ENCODE peak calls at places on chromosomes 16 and 17, in six cellular contexts. G is heart left ventricle, Y is A673, H is Peyer's patch, F is iPS DF 6.9, M is osteoblast. B is an unnamed sample. For H3K4me1 and H3K36me3, the result is how much of the 10 kb centered on the place peaks cover.

GRCh38 chr17:46264456-46265198 is 30.3 kb upstream of the LRRC37A start:
- DNase-seq in G (no peak), Y (no peak), H (no peak), F (no peak), M (peak), B (no peak)

GRCh38 chr17:75876938-75877751 is 1.2 kb downstream of the TRIM47 start:
- DNase-seq in G (peak), Y (no peak), H (peak), F (no peak), M (peak), B (peak)

GRCh38 chr17:48192321-48192731 is 84.8 kb downstream of the SNX11 start:
- DNase-seq in G (no peak), Y (peak), H (no peak), F (no peak), M (no peak), B (no peak)

GRCh38 chr17:79907855-79908254 is 68.6 kb upstream of the CBX4 start:
- DNase-seq in G (no peak), Y (peak), H (no peak), F (no peak), M (no peak), B (no peak)

GRCh38 chr16:48542020-48542473 is 67.9 kb downstream of the N4BP1 start:
- DNase-seq in G (peak), Y (peak), H (no peak), F (no peak), M (peak), B (peak)

GRCh38 chr17:8488931-8489330 is 53.2 kb downstream of the NDEL1 start:
- DNase-seq in G (peak), Y (peak), H (no peak), F (no peak), M (peak), B (no peak)

GRCh38 chr16:14377326-14377725 is 252.7 kb downstream of the PARN start:
- DNase-seq in G (no peak), Y (no peak), H (no peak), F (no peak), M (no peak), B (no peak)

GRCh38 chr17:55564077-55564476 is 52.8 kb upstream of the SMIM36 start:
- DNase-seq in G (no peak), Y (no peak), H (no peak), F (no peak), M (peak), B (no peak)

GRCh38 chr16:60204221-60204620 is 1470.1 kb upstream of the GOT2 start:
- DNase-seq in G (no peak), Y (no peak), H (no peak), F (no peak), M (peak), B (no peak)

GRCh38 chr16:12296991-12297390 is 320.5 kb downstream of the SNX29 start:
- DNase-seq in G (no peak), Y (no peak), H (no peak), F (no peak), M (no peak), B (no peak)

GRCh38 chr17:1491406-1492248 is 859 bp downstream of the MYO1C start:
- DNase-seq in G (peak), Y (no peak), H (peak), F (no peak), M (peak), B (peak)

GRCh38 chr17:1487939-1488825 is 4.3 kb downstream of the MYO1C start:
- DNase-seq in G (peak), Y (peak), H (peak), F (no peak), M (peak), B (peak)

GRCh38 chr17:1486802-1487695 is 5.4 kb downstream of the MYO1C start:
- DNase-seq in G (peak), Y (peak), H (peak), F (no peak), M (peak), B (peak)

GRCh38 chr17:1490643-1491405 is 1.7 kb downstream of the MYO1C start:
- DNase-seq in G (peak), Y (peak), H (peak), F (no peak), M (peak), B (peak)

DNA sequence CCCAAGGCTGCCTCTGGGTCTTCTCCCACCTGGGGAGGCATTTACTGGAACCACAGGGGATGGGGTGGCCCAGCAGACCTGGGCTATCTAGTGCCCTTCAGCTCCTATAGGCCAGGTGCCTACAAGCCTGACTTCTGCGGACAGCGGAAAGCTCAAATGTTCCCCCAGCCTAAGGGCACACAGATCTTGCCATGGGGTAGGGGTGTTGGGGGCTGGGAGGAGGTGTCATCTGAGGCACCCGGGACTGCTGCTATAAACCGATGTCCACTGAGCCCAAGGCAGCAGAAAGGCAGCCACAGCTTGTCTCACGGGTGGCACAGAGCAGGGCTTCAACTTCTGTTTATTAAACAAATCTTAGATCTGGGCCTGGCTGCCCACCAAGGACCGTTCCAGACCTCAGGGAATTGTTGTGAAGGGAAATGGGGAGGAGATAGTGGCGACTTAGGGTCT is 3.6 kb downstream of the MYO1C start:
- DNase-seq in G (no peak), Y (no peak), H (no peak), F (no peak), M (peak), B (no peak)
- H3K4me1 ChIP-seq in G (half or more), Y (under half), H (half or more), F (under half), M (under half), B (under half)

DNA sequence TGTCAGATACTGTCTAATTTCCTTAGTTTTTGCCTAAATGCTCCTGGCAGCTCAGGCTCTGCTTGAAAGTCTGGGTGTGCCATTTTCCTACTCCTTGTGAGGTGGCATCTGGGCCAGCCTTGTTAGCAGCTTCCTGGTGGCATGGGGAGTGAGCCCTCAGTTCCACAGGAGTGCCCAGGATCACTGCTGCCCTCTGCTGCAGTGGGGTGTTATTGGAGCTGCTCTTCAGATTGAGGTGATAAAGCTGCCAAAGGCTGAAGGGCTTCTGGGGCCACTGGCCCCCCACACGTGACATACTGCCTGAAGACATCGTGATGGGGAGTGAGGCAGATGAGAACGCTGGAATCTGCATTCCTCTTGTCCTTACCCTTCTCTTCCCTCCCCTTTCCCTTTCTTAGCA is 27.4 kb downstream of the CEP95 start:
- DNase-seq in G (no peak), Y (peak), H (no peak), F (no peak), M (no peak), B (no peak)
- H3K36me3 ChIP-seq in G (half or more), Y (half or more), H (under half), F (under half), M (half or more), B (half or more)

DNA sequence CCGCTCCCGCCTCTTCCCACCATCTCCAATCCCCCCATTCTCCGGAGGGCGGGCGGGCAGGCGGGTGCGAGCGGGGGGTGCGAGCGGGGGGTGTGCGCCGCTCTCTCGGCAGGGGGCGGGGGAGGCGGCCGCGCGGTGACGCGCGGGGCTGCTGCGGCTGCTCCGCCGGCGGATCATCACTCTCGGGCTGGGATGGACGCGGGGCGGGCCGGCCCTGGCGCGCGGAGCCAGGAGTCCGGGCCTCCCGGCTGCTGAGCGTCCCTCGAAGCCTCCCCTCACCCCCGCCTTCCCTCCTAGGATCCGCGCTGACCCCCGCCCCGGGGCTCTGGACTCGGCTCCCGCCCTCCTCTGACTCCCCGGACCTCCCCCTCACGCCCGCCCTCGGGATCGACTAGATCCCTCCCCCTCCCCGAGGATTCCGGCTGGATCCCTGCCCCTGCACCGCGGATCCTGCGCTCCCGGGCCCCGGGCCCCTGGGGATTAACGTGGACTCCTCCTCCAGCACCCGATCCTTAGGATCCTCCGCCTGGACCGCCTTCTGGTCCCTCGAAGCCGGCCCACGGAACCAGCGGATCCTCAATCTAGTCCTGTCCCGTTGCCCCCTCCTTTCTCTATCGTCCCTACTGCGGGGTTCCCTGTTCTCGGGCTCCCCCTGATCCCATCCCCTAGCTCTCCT is 978 bp upstream of the TMEM256 start:
- DNase-seq in G (peak), Y (peak), H (no peak), F (no peak), M (peak), B (peak)
- H3K27ac ChIP-seq in G (peak), Y (peak), H (peak), F (no peak), M (peak), B (peak)

DNA sequence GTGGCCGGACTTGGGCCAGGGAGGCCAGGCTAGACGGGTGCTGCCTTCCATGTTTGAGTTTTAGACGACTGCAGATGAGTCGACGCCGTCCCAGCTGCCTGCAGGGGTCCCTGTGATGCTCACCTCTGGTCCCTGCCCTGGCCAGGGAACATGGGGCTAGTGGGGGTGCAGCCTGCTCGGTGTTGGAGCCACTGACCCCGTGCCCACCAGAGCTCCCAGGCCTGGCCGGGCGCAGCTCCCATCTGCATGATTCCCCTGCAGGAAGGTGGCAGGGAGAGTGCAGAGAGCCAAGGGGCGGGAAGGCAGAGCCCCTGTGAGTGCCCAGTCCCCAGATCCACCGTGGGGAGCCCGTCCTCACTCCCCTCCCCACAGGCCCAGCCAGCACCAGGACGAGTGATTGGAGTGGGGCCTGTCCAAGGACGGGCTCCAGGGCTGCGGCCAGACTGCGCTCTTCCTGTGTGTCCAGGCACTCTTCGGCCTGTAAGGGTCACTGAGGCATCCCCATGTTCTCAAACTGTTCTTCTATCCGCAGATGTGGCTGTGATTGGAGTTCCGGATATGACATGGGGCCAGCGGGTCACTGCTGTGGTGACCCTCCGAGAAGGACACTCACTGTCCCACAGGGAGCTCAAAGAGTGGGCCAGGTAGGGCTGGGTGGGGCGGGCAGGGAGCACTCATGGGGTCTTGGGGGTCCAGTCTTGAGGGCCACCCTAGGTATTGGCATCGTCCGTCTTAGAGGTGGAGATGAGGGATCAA is 26.0 kb upstream of the CDH15 start:
- DNase-seq in G (peak), Y (no peak), H (no peak), F (no peak), M (peak), B (peak)
- H3K4me1 ChIP-seq in G (under half), Y (under half), H (under half), F (under half), M (under half), B (under half)

DNA sequence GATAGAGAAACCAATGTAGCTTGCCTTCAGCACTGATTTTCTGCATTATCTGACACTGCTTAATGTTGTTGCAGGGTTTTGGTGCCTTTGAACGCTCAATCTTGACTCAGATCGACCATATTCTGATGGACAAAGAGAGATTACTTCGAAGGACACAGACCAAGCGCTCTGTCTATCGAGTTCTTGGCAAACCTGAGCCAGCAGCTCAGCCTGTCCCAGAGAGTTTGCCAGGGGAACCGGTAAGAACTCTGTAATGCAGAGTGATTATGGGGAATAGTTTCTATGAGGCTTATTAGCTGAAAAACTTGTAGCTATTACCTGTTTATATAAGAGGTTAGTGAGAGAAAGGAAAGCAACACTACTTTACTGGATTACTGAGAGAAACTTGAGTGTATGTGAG is 40.4 kb downstream of the AATF start:
- DNase-seq in G (no peak), Y (no peak), H (no peak), F (no peak), M (no peak), B (no peak)
- H3K36me3 ChIP-seq in G (under half), Y (under half), H (under half), F (under half), M (under half), B (under half)

GRCh38 chr17:11245792-11246191 is 4.8 kb downstream of the SHISA6 start:
- DNase-seq in G (no peak), Y (peak), H (no peak), F (no peak), M (no peak), B (no peak)

GRCh38 chr17:11241611-11242226 is 706 bp downstream of the SHISA6 start:
- DNase-seq in G (peak), Y (peak), H (no peak), F (no peak), M (no peak), B (peak)

GRCh38 chr17:11240841-11241610 is at the start of gene SHISA6:
- DNase-seq in G (no peak), Y (peak), H (no peak), F (no peak), M (no peak), B (peak)

GRCh38 chr17:11245187-11245586 is 4.2 kb downstream of the SHISA6 start:
- DNase-seq in G (peak), Y (peak), H (no peak), F (no peak), M (no peak), B (no peak)

GRCh38 chr17:11244781-11245180 is 3.8 kb downstream of the SHISA6 start:
- DNase-seq in G (no peak), Y (no peak), H (no peak), F (no peak), M (no peak), B (no peak)
- H3K27ac ChIP-seq in G (no peak), Y (peak), H (no peak), F (no peak), M (no peak), B (no peak)